ENCODE peak calls at places on chromosomes 16 and 17, in six cellular contexts. Q is prostate gland, D is upper lobe of right lung, A is ovary, K is left ventricle myocardium inferior, F is lung. O is an unnamed sample.

GRCh38 chr17:58507123-58507634 is 7.3 kb downstream of the MTMR4 start:
- DNase-seq in D (no peak), K (no peak), F (no peak), A (no peak), Q (no peak), O (no peak)

GRCh38 chr17:8859029-8859803 is 8.3 kb downstream of the PIK3R6 start:
- DNase-seq in A (no peak), F (no peak), D (peak; percentile 78), Q (no peak), K (no peak), O (no peak)

GRCh38 chr16:88434353-88434690 is 18.8 kb upstream of the ZFPM1 start:
- DNase-seq in F (no peak), D (no peak), K (no peak), A (no peak), Q (no peak), O (no peak)

GRCh38 chr17:49021095-49021767 is 24.0 kb downstream of the IGF2BP1 start:
- DNase-seq in F (no peak), A (no peak), K (no peak), Q (no peak), D (no peak), O (no peak)

GRCh38 chr17:58280480-58281217 is at the start of gene MPO:
- DNase-seq in Q (no peak), A (no peak), D (no peak), F (no peak), K (no peak), O (no peak)

GRCh38 chr17:56867948-56868376 is 34.0 kb downstream of the DGKE start:
- DNase-seq in Q (peak; percentile 21), A (no peak), K (no peak), F (no peak), D (no peak), O (no peak)

GRCh38 chr17:48927978-48928716 is 16.5 kb downstream of the SNF8 start:
- DNase-seq in F (no peak), Q (no peak), A (no peak), D (no peak), K (no peak), O (no peak)

GRCh38 chr17:36728030-36728991 is 126.9 kb downstream of the MRM1 start:
- DNase-seq in K (no peak), F (no peak), A (no peak), D (no peak), Q (no peak), O (no peak)

GRCh38 chr16:75252049-75252864 is 833 bp upstream of the BCAR1 start:
- DNase-seq in D (no peak), A (peak; percentile 44), K (peak; percentile 12), Q (no peak), F (no peak), O (peak; percentile 35)

GRCh38 chr16:68291227-68291626 is 19.5 kb downstream of the SLC7A6OS start:
- DNase-seq in K (no peak), Q (no peak), A (no peak), D (no peak), F (no peak), O (no peak)

GRCh38 chr16:14608604-14609003 is 21.5 kb downstream of the PARN start:
- DNase-seq in D (no peak), F (no peak), Q (no peak), K (no peak), A (no peak), O (no peak)

GRCh38 chr16:35564889-35565288 is 2105.5 kb downstream of the TP53TG3F start:
- DNase-seq in D (no peak), K (no peak), Q (no peak), F (no peak), A (no peak), O (no peak)

GRCh38 chr17:57551321-57552079 is 193.6 kb downstream of the CCDC182 start:
- DNase-seq in F (no peak), K (no peak), Q (no peak), A (no peak), D (no peak), O (no peak)

GRCh38 chr16:4344659-4345438 is 6.3 kb downstream of the PAM16 start:
- DNase-seq in K (no peak), D (peak; percentile 59), A (no peak), F (no peak), Q (no peak), O (peak; percentile 45)

GRCh38 chr16:8572919-8573724 is 17.2 kb downstream of the TMEM114 start:
- DNase-seq in Q (no peak), F (no peak), D (no peak), A (no peak), K (no peak), O (no peak)

GRCh38 chr16:30541502-30542329 is 7.1 kb upstream of the ZNF747 start:
- DNase-seq in F (no peak), D (no peak), A (no peak), K (no peak), Q (no peak), O (no peak)

GRCh38 chr17:13569740-13570137 is 32.0 kb downstream of the HS3ST3A1 start:
- DNase-seq in D (no peak), K (no peak), Q (no peak), F (no peak), A (no peak), O (no peak)

GRCh38 chr16:31090540-31090939 is 1.8 kb upstream of the PRSS53 start:
- DNase-seq in K (no peak), F (no peak), D (no peak), A (no peak), Q (no peak), O (no peak)

GRCh38 chr16:20349615-20350014 is 2.9 kb downstream of the UMOD start:
- DNase-seq in A (no peak), Q (no peak), F (no peak), D (no peak), K (no peak), O (no peak)

GRCh38 chr16:3022697-3023414 is 886 bp downstream of the HCFC1R1 start:
- DNase-seq in D (no peak), Q (no peak), F (no peak), A (no peak), K (no peak), O (peak; percentile 84)

GRCh38 chr16:3023415-3023668 is 400 bp downstream of the HCFC1R1 start:
- DNase-seq in K (peak; percentile 47), F (no peak), D (no peak), Q (no peak), A (no peak), O (no peak)

GRCh38 chr16:3021449-3022207 is 1.5 kb downstream of the TNFRSF12A start:
- DNase-seq in K (peak; percentile 84), F (peak; percentile 88), A (peak; percentile 83), D (peak; percentile 93), Q (peak; percentile 57), O (peak; percentile 92)

GRCh38 chr16:3020604-3021448 is 658 bp downstream of the TNFRSF12A start:
- DNase-seq in F (peak; percentile 88), A (peak; percentile 90), D (peak; percentile 94), Q (peak; percentile 73), K (peak; percentile 75), O (peak; percentile 98)

GRCh38 chr16:3022208-3022696 is 1.5 kb downstream of the HCFC1R1 start:
- DNase-seq in D (peak; percentile 94), F (peak; percentile 93), Q (peak; percentile 86), K (peak; percentile 88), A (peak; percentile 91), O (peak; percentile 97)
- H3K4me3 ChIP-seq in D (peak overlapping the region; percentile 68), F (no peak overlapping the region), Q (peak overlapping the region; percentile 54), K (peak overlapping the region; percentile 83), A (no peak overlapping the region), O (peak overlapping the region; percentile 82)

DNA sequence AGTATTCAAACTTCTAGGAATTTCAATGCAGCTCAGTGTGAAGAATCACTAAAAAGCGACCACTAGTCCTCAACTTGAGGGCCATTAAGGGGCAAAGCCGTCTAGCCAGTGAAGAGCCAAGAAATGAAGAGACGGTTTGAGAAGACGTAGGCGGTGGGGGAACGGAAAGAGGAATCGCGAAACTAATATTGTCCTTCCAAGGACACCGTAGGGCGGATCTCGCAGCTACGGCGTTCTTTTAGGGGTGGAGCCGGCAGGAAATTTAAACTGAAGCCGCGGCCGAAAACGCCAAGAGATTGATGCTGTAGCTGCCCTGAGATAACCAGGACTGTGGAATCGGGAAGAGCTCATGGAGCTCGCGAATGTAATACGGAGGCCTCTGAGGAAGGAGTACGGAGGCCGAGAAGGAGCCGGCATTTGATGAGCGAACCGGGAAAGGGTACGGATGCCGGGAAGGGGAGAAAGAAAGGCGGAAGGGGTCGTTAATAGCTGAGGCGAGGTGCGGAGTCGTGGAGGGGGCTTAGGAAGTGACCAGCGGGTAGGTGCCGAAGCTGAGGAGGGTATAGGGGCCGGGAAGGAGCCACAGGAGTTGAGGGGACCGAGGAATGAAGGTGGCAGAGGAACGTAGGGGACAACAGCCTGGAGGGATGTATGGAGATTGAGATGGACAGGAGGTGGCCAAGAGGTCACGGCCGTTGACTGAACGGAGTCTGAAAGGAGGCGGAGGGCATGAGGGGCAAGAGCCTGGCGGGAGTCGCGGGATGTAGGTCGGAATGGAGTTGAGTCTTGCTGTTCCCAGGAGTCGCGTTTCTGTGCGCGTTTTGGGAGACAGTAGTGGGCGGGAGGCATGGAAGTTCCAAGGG is at the start of gene DBF4B:
- DNase-seq in F (peak; percentile 84), K (peak; percentile 63), Q (peak; percentile 81), A (peak; percentile 81), D (peak; percentile 81), O (peak; percentile 84)
- H3K27ac ChIP-seq in F (peak within 1 kb of the TSS; percentile 51), K (peak within 1 kb of the TSS; percentile 86), Q (peak within 1 kb of the TSS; percentile 76), A (peak within 1 kb of the TSS; percentile 58), D (peak within 1 kb of the TSS; percentile 78), O (peak within 1 kb of the TSS; percentile 39)

DNA sequence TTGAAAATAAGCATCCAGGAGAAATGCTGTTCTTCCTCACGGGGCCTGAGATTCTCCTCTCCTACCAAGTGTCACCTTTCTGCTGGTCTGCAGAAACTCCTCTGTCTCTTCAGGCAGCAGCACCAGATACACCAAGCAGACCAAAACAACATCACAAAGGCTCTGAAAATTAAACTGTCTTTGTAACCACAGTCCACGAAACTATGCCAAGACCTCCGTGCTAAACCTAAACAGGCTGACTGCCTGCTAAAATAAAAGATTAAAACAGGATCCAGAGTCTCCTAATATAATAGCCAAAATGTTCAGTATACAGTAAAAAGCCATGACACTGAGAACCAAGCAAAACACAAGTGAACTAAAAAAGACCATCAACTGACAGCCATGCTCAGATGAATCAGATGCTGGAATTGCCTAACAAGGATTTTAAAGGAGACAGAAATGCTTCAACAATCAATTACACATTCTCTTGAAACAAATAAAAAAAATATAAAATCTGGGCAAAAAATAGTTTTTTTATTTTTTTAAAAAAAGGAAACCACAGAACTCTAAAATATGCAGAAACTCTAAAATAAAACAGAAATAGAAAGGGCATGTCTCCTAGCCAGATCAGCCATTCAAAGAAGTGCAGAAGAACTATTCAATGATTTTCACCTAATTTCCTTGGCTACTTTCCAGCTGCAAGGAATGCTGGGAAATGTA is 50.3 kb upstream of the TOX3 start:
- DNase-seq in Q (no peak), A (no peak), F (no peak), D (no peak), K (no peak), O (no peak)
- H3K4me1 ChIP-seq in Q (no peaks in the 10 kb centered on the region), A (no peaks in the 10 kb centered on the region), F (no peaks in the 10 kb centered on the region), D (no peaks in the 10 kb centered on the region), K (no peaks in the 10 kb centered on the region), O (no peaks in the 10 kb centered on the region)

DNA sequence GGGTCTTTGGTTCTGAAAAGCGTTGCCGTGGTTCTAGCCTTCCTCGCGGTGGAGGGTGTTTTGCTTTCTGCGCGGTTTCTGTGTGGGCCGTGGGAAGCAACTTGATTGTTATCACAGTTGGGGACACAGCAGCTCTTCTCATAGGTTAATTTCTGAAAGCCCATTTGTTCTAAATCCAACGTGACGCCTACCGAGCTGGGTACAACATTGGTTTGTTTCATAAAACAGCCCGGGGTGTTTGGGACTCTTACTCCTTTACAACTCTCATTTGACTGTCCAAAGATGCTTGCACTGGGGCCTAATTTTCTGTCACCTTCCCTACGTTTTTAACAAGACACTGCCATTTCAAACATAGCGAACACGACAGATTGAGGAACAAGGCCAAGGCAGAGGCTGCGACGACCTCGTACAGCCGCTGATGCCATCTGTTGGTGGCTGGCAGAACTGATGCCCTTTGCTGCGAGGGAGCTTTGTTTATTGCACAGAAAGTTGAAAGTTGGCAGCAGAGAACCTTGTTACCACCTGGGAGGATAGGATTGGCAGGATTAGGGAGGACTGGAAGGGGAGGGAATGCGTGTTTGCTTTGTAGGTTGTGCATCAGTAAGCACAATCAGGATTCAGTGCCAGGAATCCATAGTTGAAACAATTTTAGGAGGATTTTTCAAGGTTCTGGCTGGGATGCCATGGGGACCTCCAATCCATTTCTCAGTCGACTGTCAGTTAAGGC is 98.2 kb downstream of the PITPNC1 start:
- DNase-seq in A (peak; percentile 65), K (peak; percentile 76), Q (peak; percentile 85), D (peak; percentile 88), F (peak; percentile 81), O (peak; percentile 88)
- H3K4me3 ChIP-seq in A (no peak overlapping the region), K (no peak overlapping the region), Q (no peak overlapping the region), D (no peak overlapping the region), F (no peak overlapping the region), O (no peak overlapping the region)

O was measured in aorta.